ENCODE peak calls at places on chromosomes 13 and 19, in nine cellular contexts. A, D, S, H, F, C, L, W and T are unnamed samples. For H3K9me3, the result is how much of the 10 kb centered on the place peaks cover.

GRCh38 chr19:3357731-3358391 is 8.5 kb upstream of the NFIC start:
- DNase-seq in A (no peak), D (no peak), S (no peak), H (no peak), F (no peak), C (no peak), L (no peak), W (peak), T (peak)

GRCh38 chr19:18657590-18658365 is 20.9 kb downstream of the KLHL26 start:
- DNase-seq in A (no peak), D (no peak), S (no peak), H (no peak), F (no peak), C (peak), L (peak), W (peak), T (peak)

GRCh38 chr19:1237754-1238372 is at the start of gene CBARP:
- DNase-seq in A (no peak), D (no peak), S (no peak), H (no peak), F (no peak), C (peak), L (peak), W (peak), T (peak)

GRCh38 chr19:1236566-1236965 is 1.2 kb downstream of the CBARP start:
- DNase-seq in A (no peak), D (no peak), S (no peak), H (no peak), F (no peak), C (no peak), L (peak), W (peak), T (no peak)

GRCh38 chr19:47104678-47105077 is 8.9 kb downstream of the ZC3H4 start:
- DNase-seq in A (no peak), D (no peak), S (no peak), H (no peak), F (no peak), C (no peak), L (no peak), W (no peak), T (no peak)

GRCh38 chr19:35911790-35912189 is 3.7 kb upstream of the TYROBP start:
- DNase-seq in A (peak), D (no peak), S (no peak), H (no peak), F (no peak), C (no peak), L (no peak), W (no peak), T (no peak)

GRCh38 chr13:25729201-25729600 is 322.6 kb downstream of the SHISA2 start:
- DNase-seq in A (no peak), D (no peak), S (no peak), H (no peak), F (no peak), C (no peak), L (no peak), W (no peak), T (no peak)

GRCh38 chr19:15195381-15195964 is 5.3 kb downstream of the NOTCH3 start:
- DNase-seq in A (peak), D (peak), S (no peak), H (no peak), F (peak), C (peak), L (peak), W (peak), T (no peak)

GRCh38 chr13:50793026-50793425 is 50.5 kb downstream of the DLEU7 start:
- DNase-seq in A (no peak), D (no peak), S (no peak), H (no peak), F (no peak), C (no peak), L (no peak), W (no peak), T (no peak)

GRCh38 chr19:48779636-48780035 is 24.3 kb downstream of the FGF21 start:
- DNase-seq in A (no peak), D (no peak), S (no peak), H (no peak), F (no peak), C (no peak), L (no peak), W (peak), T (no peak)

GRCh38 chr13:31209172-31209818 is 9.5 kb downstream of the B3GLCT start:
- DNase-seq in A (peak), D (no peak), S (no peak), H (peak), F (peak), C (no peak), L (peak), W (no peak), T (peak)

GRCh38 chr13:112979406-112979902 is 10.4 kb downstream of the MCF2L start:
- DNase-seq in A (no peak), D (no peak), S (no peak), H (no peak), F (no peak), C (peak), L (no peak), W (no peak), T (no peak)

GRCh38 chr19:45402469-45403070 is 2.3 kb downstream of the PPP1R13L start:
- DNase-seq in A (peak), D (peak), S (no peak), H (no peak), F (peak), C (peak), L (peak), W (peak), T (peak)

GRCh38 chr13:27964741-27965323 is 4.3 kb downstream of the CDX2 start:
- DNase-seq in A (no peak), D (no peak), S (no peak), H (no peak), F (no peak), C (no peak), L (peak), W (no peak), T (no peak)

GRCh38 chr19:46746281-46746965 is at the start of gene STRN4:
- DNase-seq in A (peak), D (no peak), S (no peak), H (no peak), F (peak), C (peak), L (peak), W (peak), T (no peak)

GRCh38 chr13:67138937-67139336 is 91.2 kb downstream of the PCDH9 start:
- DNase-seq in A (no peak), D (no peak), S (no peak), H (no peak), F (no peak), C (no peak), L (no peak), W (no peak), T (no peak)

GRCh38 chr19:28313633-28314032 is 899.3 kb downstream of the UQCRFS1 start:
- DNase-seq in A (no peak), D (no peak), S (no peak), H (no peak), F (no peak), C (no peak), L (no peak), W (no peak), T (no peak)

GRCh38 chr19:21581646-21582045 is 76.2 kb downstream of the ZNF429 start:
- DNase-seq in A (no peak), D (no peak), S (no peak), H (no peak), F (no peak), C (no peak), L (no peak), W (no peak), T (no peak)

GRCh38 chr19:35712910-35713845 is 4.6 kb upstream of the KMT2B start:
- DNase-seq in A (no peak), D (no peak), S (no peak), H (no peak), F (peak), C (no peak), L (no peak), W (no peak), T (no peak)

GRCh38 chr13:112065867-112066623 is 904 bp upstream of the SOX1 start:
- DNase-seq in A (no peak), D (no peak), S (no peak), H (peak), F (no peak), C (peak), L (no peak), W (no peak), T (no peak)

GRCh38 chr13:83536153-83536552 is 346.1 kb downstream of the SLITRK1 start:
- DNase-seq in A (no peak), D (no peak), S (no peak), H (no peak), F (no peak), C (no peak), L (no peak), W (no peak), T (no peak)

DNA sequence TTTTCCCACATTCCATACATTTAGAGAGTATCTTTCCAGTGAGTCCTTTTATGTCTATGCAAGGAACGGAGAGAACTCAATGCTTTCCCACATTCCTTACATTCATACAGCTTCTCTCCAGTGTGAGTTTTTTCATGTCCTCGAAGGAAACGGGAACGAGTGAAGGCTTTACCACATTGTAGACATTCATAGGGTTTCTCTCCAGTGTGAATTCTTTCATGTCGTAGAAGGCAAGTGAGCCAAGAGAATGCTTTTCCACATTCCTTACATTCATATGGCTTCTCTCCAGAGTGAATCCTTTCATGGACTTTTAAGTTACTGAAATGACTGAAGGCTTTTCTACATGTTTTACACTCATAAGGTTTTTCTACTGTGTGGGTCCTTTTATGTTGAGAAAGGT is 17.1 kb downstream of the ZNF823 start:
- DNase-seq in A (no peak), D (no peak), S (no peak), H (no peak), F (no peak), C (no peak), L (no peak), W (no peak), T (no peak)
- H3K9me3 ChIP-seq in A (under half), D (under half), S (under half), H (under half), F (under half), C (under half), L (under half), W (under half), T (under half)

GRCh38 chr19:55310498-55310897 is 14.6 kb downstream of the TMEM150B start:
- DNase-seq in A (no peak), D (no peak), S (no peak), H (no peak), F (no peak), C (no peak), L (no peak), W (no peak), T (no peak)
- TF ChIP-seq EP300 in A (no peak), D (no peak), S (no peak), H (no peak), F (no peak), C (no peak), L (no peak), W (no peak), T (no peak)

DNA sequence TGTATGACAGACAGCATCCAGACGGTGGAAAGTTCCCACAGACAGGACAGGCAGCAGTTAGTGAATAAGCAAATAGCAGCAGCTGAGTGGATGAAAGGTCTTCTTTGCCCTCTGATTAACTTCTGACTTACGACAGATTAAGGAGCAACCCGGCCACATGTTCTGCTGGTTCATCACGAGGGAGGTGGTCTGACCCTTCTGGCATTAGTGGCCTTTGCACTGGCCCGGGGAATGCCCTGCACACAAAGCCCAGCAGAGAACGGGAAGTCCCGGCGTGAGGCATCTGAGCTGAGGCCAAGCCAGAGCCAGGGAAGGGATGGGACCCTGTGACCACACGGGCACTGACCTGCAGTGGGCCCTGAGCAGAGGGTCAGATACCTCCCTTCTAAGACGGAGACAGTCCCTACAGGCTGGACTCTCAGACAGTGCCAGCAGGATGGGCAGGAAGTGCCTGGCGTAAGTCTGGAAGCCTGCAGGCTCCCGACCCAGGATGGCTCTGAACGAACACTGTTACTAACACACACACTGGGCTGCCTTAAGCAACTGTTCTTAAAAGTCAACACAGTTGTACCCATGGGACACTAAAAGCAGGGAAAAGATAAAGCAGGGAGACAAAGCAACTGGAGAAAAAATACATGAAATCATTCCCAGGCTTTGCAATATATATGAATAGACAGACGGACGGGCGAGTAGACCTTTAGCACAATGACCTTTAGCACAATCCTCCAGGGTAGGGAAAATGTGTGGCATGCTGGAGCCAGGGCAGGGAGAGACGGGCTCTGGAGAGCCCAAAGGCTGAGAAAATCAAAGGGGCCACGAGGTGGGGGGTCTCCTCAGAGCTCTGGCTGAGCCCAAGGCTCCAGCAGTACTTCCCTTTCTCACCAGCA is 6.3 kb downstream of the C19orf12 start:
- DNase-seq in A (no peak), D (no peak), S (no peak), H (no peak), F (peak), C (no peak), L (no peak), W (no peak), T (no peak)
- TF ChIP-seq POLR2AphosphoS5 in A (no peak), D (no peak), S (no peak), H (no peak), F (no peak), C (no peak), L (no peak), W (no peak), T (no peak)

GRCh38 chr13:20980899-20981298 is 78.4 kb upstream of the XPO4 start:
- DNase-seq in A (no peak), D (no peak), S (no peak), H (no peak), F (no peak), C (no peak), L (no peak), W (no peak), T (no peak)

GRCh38 chr13:20974981-20975585 is 72.5 kb upstream of the XPO4 start:
- DNase-seq in A (no peak), D (no peak), S (no peak), H (no peak), F (no peak), C (no peak), L (no peak), W (no peak), T (no peak)

GRCh38 chr13:20980420-20980819 is 77.9 kb upstream of the XPO4 start:
- DNase-seq in A (no peak), D (no peak), S (no peak), H (no peak), F (no peak), C (no peak), L (no peak), W (no peak), T (no peak)

GRCh38 chr13:20973886-20974285 is 71.3 kb upstream of the XPO4 start:
- DNase-seq in A (no peak), D (no peak), S (no peak), H (no peak), F (no peak), C (no peak), L (no peak), W (no peak), T (no peak)

GRCh38 chr13:20977394-20977793 is 74.8 kb upstream of the XPO4 start:
- DNase-seq in A (no peak), D (no peak), S (no peak), H (no peak), F (no peak), C (no peak), L (no peak), W (no peak), T (no peak)
- H3K9me3 ChIP-seq in A (under half), D (under half), S (under half), H (under half), F (under half), C (under half), L (under half), W (under half), T (under half)